ENCODE peak calls at places on chromosomes 1 and 21, in five cellular contexts. One of them, this sample, is unnamed.

GRCh38 chr21:34834852-34835501 is 166.2 kb downstream of the CLIC6 start:
- DNase-seq in thoracic aorta: no peak
- DNase-seq in lower lobe of right lung: no peak
- DNase-seq in right lobe of liver: no peak
- DNase-seq in cardiac fibroblast: no peak
- DNase-seq in this sample: no peak

GRCh38 chr1:182385885-182386853 is 5.4 kb downstream of the GLUL start:
- DNase-seq in thoracic aorta: no peak
- DNase-seq in lower lobe of right lung: no peak
- DNase-seq in right lobe of liver: no peak
- DNase-seq in cardiac fibroblast: no peak
- DNase-seq in this sample: no peak

GRCh38 chr1:181793826-181794225 is 267.7 kb downstream of the ZNF648 start:
- DNase-seq in thoracic aorta: no peak
- DNase-seq in lower lobe of right lung: no peak
- DNase-seq in right lobe of liver: no peak
- DNase-seq in cardiac fibroblast: no peak
- DNase-seq in this sample: no peak

GRCh38 chr1:37691497-37692077 is 729 bp upstream of the CDCA8 start:
- DNase-seq in thoracic aorta: no peak
- DNase-seq in lower lobe of right lung: peak; percentile 79
- DNase-seq in right lobe of liver: peak; percentile 60
- DNase-seq in cardiac fibroblast: peak; percentile 50
- DNase-seq in this sample: no peak

GRCh38 chr1:168972225-168972624 is 134.3 kb upstream of the ATP1B1 start:
- DNase-seq in thoracic aorta: no peak
- DNase-seq in lower lobe of right lung: no peak
- DNase-seq in right lobe of liver: no peak
- DNase-seq in cardiac fibroblast: no peak
- DNase-seq in this sample: no peak

GRCh38 chr1:8523641-8524206 is 205.8 kb downstream of the SLC45A1 start:
- DNase-seq in thoracic aorta: no peak
- DNase-seq in lower lobe of right lung: no peak
- DNase-seq in right lobe of liver: no peak
- DNase-seq in cardiac fibroblast: no peak
- DNase-seq in this sample: no peak

GRCh38 chr1:170685166-170685565 is 21.2 kb downstream of the PRRX1 start:
- DNase-seq in thoracic aorta: no peak
- DNase-seq in lower lobe of right lung: no peak
- DNase-seq in right lobe of liver: no peak
- DNase-seq in cardiac fibroblast: peak; percentile 89
- DNase-seq in this sample: no peak

GRCh38 chr21:27476696-27477095 is 509.8 kb upstream of the ADAMTS5 start:
- DNase-seq in thoracic aorta: no peak
- DNase-seq in lower lobe of right lung: no peak
- DNase-seq in right lobe of liver: no peak
- DNase-seq in cardiac fibroblast: peak; percentile 68
- DNase-seq in this sample: no peak

GRCh38 chr21:42027804-42028753 is 17.9 kb upstream of the ZBTB21 start:
- DNase-seq in thoracic aorta: no peak
- DNase-seq in lower lobe of right lung: peak; percentile 44
- DNase-seq in right lobe of liver: no peak
- DNase-seq in cardiac fibroblast: no peak
- DNase-seq in this sample: no peak

GRCh38 chr1:92913093-92913819 is 48.0 kb downstream of the DIPK1A start:
- DNase-seq in thoracic aorta: no peak
- DNase-seq in lower lobe of right lung: no peak
- DNase-seq in right lobe of liver: no peak
- DNase-seq in cardiac fibroblast: no peak
- DNase-seq in this sample: no peak

GRCh38 chr21:19553930-19554615 is 1150.5 kb upstream of the TMPRSS15 start:
- DNase-seq in thoracic aorta: no peak
- DNase-seq in lower lobe of right lung: no peak
- DNase-seq in right lobe of liver: no peak
- DNase-seq in cardiac fibroblast: no peak
- DNase-seq in this sample: no peak

GRCh38 chr1:100323428-100324106 is 28.7 kb upstream of the CDC14A start:
- DNase-seq in thoracic aorta: no peak
- DNase-seq in lower lobe of right lung: no peak
- DNase-seq in right lobe of liver: no peak
- DNase-seq in cardiac fibroblast: peak; percentile 24
- DNase-seq in this sample: no peak

GRCh38 chr1:10475510-10475909 is 760 bp downstream of the PEX14 start:
- DNase-seq in thoracic aorta: no peak
- DNase-seq in lower lobe of right lung: no peak
- DNase-seq in right lobe of liver: no peak
- DNase-seq in cardiac fibroblast: no peak
- DNase-seq in this sample: no peak

GRCh38 chr1:224727851-224728250 is 111.7 kb downstream of the CNIH3 start:
- DNase-seq in thoracic aorta: no peak
- DNase-seq in lower lobe of right lung: no peak
- DNase-seq in right lobe of liver: no peak
- DNase-seq in cardiac fibroblast: peak; percentile 12
- DNase-seq in this sample: no peak

GRCh38 chr1:11134352-11135266 is 34.9 kb upstream of the EXOSC10 start:
- DNase-seq in thoracic aorta: no peak
- DNase-seq in lower lobe of right lung: no peak
- DNase-seq in right lobe of liver: peak; percentile 87
- DNase-seq in cardiac fibroblast: peak; percentile 33
- DNase-seq in this sample: no peak

GRCh38 chr1:200959341-200959985 is 64.1 kb downstream of the KIF21B start:
- DNase-seq in thoracic aorta: no peak
- DNase-seq in lower lobe of right lung: no peak
- DNase-seq in right lobe of liver: no peak
- DNase-seq in cardiac fibroblast: no peak
- DNase-seq in this sample: peak; percentile 55

GRCh38 chr1:5647226-5647625 is 345.0 kb downstream of the NPHP4 start:
- DNase-seq in thoracic aorta: no peak
- DNase-seq in lower lobe of right lung: no peak
- DNase-seq in right lobe of liver: no peak
- DNase-seq in cardiac fibroblast: no peak
- DNase-seq in this sample: no peak

GRCh38 chr1:14583788-14584187 is 14.7 kb upstream of the KAZN start:
- DNase-seq in thoracic aorta: no peak
- DNase-seq in lower lobe of right lung: no peak
- DNase-seq in right lobe of liver: no peak
- DNase-seq in cardiac fibroblast: no peak
- DNase-seq in this sample: no peak

GRCh38 chr1:7430646-7431045 is 340.4 kb upstream of the VAMP3 start:
- DNase-seq in thoracic aorta: no peak
- DNase-seq in lower lobe of right lung: no peak
- DNase-seq in right lobe of liver: no peak
- DNase-seq in cardiac fibroblast: no peak
- DNase-seq in this sample: no peak

GRCh38 chr1:14190508-14190907 is 408.0 kb upstream of the KAZN start:
- DNase-seq in thoracic aorta: no peak
- DNase-seq in lower lobe of right lung: no peak
- DNase-seq in right lobe of liver: no peak
- DNase-seq in cardiac fibroblast: peak; percentile 1
- DNase-seq in this sample: no peak

GRCh38 chr1:86018311-86018923 is 138.2 kb downstream of the COL24A1 start:
- DNase-seq in thoracic aorta: no peak
- DNase-seq in lower lobe of right lung: no peak
- DNase-seq in right lobe of liver: no peak
- DNase-seq in cardiac fibroblast: peak; percentile 51
- DNase-seq in this sample: no peak

GRCh38 chr1:54996869-54997710 is 1.6 kb upstream of the BSND start:
- DNase-seq in thoracic aorta: no peak
- DNase-seq in lower lobe of right lung: no peak
- DNase-seq in right lobe of liver: no peak
- DNase-seq in cardiac fibroblast: no peak
- DNase-seq in this sample: no peak

GRCh38 chr1:198423701-198424100 is 116.8 kb downstream of the ATP6V1G3 start:
- DNase-seq in thoracic aorta: no peak
- DNase-seq in lower lobe of right lung: no peak
- DNase-seq in right lobe of liver: no peak
- DNase-seq in cardiac fibroblast: no peak
- DNase-seq in this sample: no peak

GRCh38 chr1:99083338-99083737 is 78.7 kb upstream of the PLPPR5 start:
- DNase-seq in thoracic aorta: no peak
- DNase-seq in lower lobe of right lung: no peak
- DNase-seq in right lobe of liver: no peak
- DNase-seq in cardiac fibroblast: no peak
- DNase-seq in this sample: no peak

GRCh38 chr1:222048030-222048632 is 306.2 kb upstream of the DUSP10 start:
- DNase-seq in thoracic aorta: no peak
- DNase-seq in lower lobe of right lung: no peak
- DNase-seq in right lobe of liver: no peak
- DNase-seq in cardiac fibroblast: peak; percentile 56
- DNase-seq in this sample: no peak

GRCh38 chr1:51304360-51304759 is 26.0 kb downstream of the TTC39A start:
- DNase-seq in thoracic aorta: no peak
- DNase-seq in lower lobe of right lung: no peak
- DNase-seq in right lobe of liver: no peak
- DNase-seq in cardiac fibroblast: no peak
- DNase-seq in this sample: no peak

GRCh38 chr1:219990782-219991510 is 55.4 kb downstream of the EPRS1 start:
- DNase-seq in thoracic aorta: no peak
- DNase-seq in lower lobe of right lung: no peak
- DNase-seq in right lobe of liver: no peak
- DNase-seq in cardiac fibroblast: peak; percentile 59
- DNase-seq in this sample: no peak

GRCh38 chr1:162904579-162904978 is 43.6 kb upstream of the CCDC190 start:
- DNase-seq in thoracic aorta: no peak
- DNase-seq in lower lobe of right lung: no peak
- DNase-seq in right lobe of liver: no peak
- DNase-seq in cardiac fibroblast: no peak
- DNase-seq in this sample: no peak

DNA sequence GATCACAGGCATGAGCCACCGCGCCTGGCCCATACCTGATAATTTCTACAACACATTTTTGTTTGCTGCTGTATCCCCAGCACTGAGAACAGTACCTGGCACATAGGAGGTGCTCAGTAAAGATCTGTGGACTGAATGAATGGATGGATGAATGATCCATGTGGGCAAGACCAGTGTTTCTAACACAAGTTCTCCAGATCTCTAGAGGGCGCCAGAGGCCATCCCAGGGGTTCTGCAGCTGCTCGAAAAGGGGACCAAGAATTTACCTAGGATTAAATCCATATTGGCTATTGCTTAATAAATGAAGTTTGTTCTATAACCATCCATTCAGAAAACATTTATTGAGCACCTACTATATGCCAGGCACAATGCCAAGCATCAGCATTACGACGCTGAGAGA is 167.7 kb downstream of the ACTL8 start:
- DNase-seq in thoracic aorta: no peak
- DNase-seq in lower lobe of right lung: no peak
- DNase-seq in right lobe of liver: peak; percentile 45
- DNase-seq in cardiac fibroblast: peak; percentile 41
- DNase-seq in this sample: no peak
- TF ChIP-seq CTCF in thoracic aorta: no peak
- TF ChIP-seq CTCF in lower lobe of right lung: peak; percentile 34
- TF ChIP-seq CTCF in right lobe of liver: peak; percentile 54
- TF ChIP-seq CTCF in cardiac fibroblast: peak; percentile 53
- TF ChIP-seq CTCF in this sample: peak; percentile 66

DNA sequence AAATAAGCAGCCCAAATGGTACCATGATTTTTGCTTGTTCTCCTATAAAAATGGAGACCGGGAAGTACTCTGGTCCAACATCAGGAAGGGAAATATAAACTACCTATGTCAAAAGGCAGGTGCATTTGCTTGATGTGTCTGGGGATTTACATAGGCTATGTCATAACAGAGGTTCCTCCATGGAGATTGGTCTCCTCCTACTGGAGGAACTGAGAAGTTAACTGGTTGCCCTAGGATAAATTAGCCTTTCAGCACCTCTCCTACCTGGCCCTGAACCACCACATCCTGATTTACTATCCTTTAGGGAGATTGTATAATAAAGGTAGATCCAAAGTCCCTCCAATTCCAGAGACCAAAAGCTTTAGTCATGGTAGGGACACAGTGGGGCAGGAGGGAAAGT is 1109.3 kb upstream of the B3GALT2 start:
- DNase-seq in thoracic aorta: no peak
- DNase-seq in lower lobe of right lung: no peak
- DNase-seq in right lobe of liver: no peak
- DNase-seq in cardiac fibroblast: peak; percentile 22
- DNase-seq in this sample: no peak
- TF ChIP-seq CTCF in thoracic aorta: peak; percentile 25
- TF ChIP-seq CTCF in lower lobe of right lung: peak; percentile 56
- TF ChIP-seq CTCF in right lobe of liver: peak; percentile 63
- TF ChIP-seq CTCF in cardiac fibroblast: peak; percentile 22
- TF ChIP-seq CTCF in this sample: peak; percentile 84

GRCh38 chr1:150479927-150480352 is 7.3 kb upstream of the TARS2 start:
- DNase-seq in thoracic aorta: no peak
- DNase-seq in lower lobe of right lung: no peak
- DNase-seq in right lobe of liver: no peak
- DNase-seq in cardiac fibroblast: no peak
- DNase-seq in this sample: no peak

GRCh38 chr1:150486966-150487762 is at the start of gene TARS2:
- DNase-seq in thoracic aorta: peak; percentile 95
- DNase-seq in lower lobe of right lung: peak; percentile 93
- DNase-seq in right lobe of liver: peak; percentile 85
- DNase-seq in cardiac fibroblast: peak; percentile 100
- DNase-seq in this sample: no peak

GRCh38 chr1:150484431-150484830 is 2.8 kb upstream of the TARS2 start:
- DNase-seq in thoracic aorta: no peak
- DNase-seq in lower lobe of right lung: no peak
- DNase-seq in right lobe of liver: no peak
- DNase-seq in cardiac fibroblast: peak; percentile 63
- DNase-seq in this sample: no peak

GRCh38 chr1:150487763-150488115 is 520 bp downstream of the TARS2 start:
- DNase-seq in thoracic aorta: no peak
- DNase-seq in lower lobe of right lung: no peak
- DNase-seq in right lobe of liver: no peak
- DNase-seq in cardiac fibroblast: no peak
- DNase-seq in this sample: no peak

GRCh38 chr1:150484861-150485260 is 2.4 kb upstream of the TARS2 start:
- DNase-seq in thoracic aorta: no peak
- DNase-seq in lower lobe of right lung: no peak
- DNase-seq in right lobe of liver: no peak
- DNase-seq in cardiac fibroblast: peak; percentile 65
- DNase-seq in this sample: no peak
- TF ChIP-seq CTCF in thoracic aorta: no peak
- TF ChIP-seq CTCF in lower lobe of right lung: no peak
- TF ChIP-seq CTCF in right lobe of liver: no peak
- TF ChIP-seq CTCF in cardiac fibroblast: peak; percentile 39
- TF ChIP-seq CTCF in this sample: peak; percentile 50

DNA sequence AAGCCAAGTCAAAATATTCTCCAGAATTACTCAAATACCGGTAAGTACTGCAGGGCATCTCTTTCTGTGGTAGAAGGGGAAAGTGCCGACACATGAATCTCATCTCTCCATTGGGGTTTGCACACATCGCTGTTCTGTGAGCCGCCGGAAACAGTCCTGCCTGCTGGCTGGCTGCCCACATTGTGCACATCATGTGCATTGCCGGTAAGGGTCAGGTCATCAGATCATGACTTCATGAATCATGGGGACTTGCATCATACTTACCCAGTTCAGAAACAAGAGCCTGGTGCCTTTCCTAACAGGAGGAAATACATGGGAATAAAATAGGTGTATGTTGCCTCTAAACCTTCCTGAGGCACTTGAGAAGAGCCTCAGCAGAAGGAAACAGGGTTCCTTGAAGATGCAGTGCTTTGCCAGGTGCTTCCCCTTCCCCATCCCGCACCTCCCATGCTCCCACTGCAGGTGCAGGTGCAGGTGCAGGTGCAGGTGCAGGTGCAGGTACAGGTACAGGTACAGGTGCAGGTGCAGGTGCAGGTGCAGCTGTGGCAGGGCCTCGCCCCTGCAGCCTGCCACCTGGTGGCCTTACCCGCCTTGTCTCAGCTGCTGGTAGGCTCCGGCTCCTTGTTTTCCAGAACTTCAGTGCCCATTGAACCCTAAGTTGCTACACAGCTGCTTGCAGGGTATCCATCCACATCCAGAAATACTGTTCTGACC is 26.5 kb downstream of the GPR137B start:
- DNase-seq in thoracic aorta: no peak
- DNase-seq in lower lobe of right lung: peak; percentile 80
- DNase-seq in right lobe of liver: peak; percentile 89
- DNase-seq in cardiac fibroblast: peak; percentile 92
- DNase-seq in this sample: no peak
- TF ChIP-seq CTCF in thoracic aorta: no peak
- TF ChIP-seq CTCF in lower lobe of right lung: no peak
- TF ChIP-seq CTCF in right lobe of liver: peak; percentile 21
- TF ChIP-seq CTCF in cardiac fibroblast: no peak
- TF ChIP-seq CTCF in this sample: no peak